ENCODE peak calls at places on chromosomes 1 and 21, in four cellular contexts. A, R, E and N are unnamed samples.

GRCh38 chr1:145849356-145850165 is 4.1 kb downstream of the NUDT17 start:
- DNase-seq in A (peak), E (no peak), R (peak), N (no peak)

GRCh38 chr1:11784993-11785769 is 20.6 kb downstream of the MTHFR start:
- DNase-seq in E (no peak), A (peak), R (peak), N (peak)

GRCh38 chr21:36419996-36420395 is 34.8 kb downstream of the CHAF1B start:
- DNase-seq in R (peak), E (no peak), A (peak), N (peak)

GRCh38 chr1:89743788-89744187 is 77.0 kb upstream of the LRRC8D start:
- DNase-seq in A (no peak), E (no peak), R (no peak), N (no peak)

GRCh38 chr1:82944192-82944591 is 1054.7 kb downstream of the TTLL7 start:
- DNase-seq in A (no peak), E (no peak), R (no peak), N (no peak)

GRCh38 chr1:228794810-228795209 is 59.5 kb downstream of the RHOU start:
- DNase-seq in A (no peak), E (peak), R (no peak), N (no peak)

GRCh38 chr1:228889289-228889688 is 154.0 kb downstream of the RHOU start:
- DNase-seq in A (no peak), R (no peak), E (no peak), N (no peak)

GRCh38 chr1:192439373-192440025 is 122.7 kb downstream of the RGS21 start:
- DNase-seq in R (no peak), A (no peak), E (no peak), N (no peak)

GRCh38 chr1:26602378-26602959 is 72.9 kb downstream of the RPS6KA1 start:
- DNase-seq in A (no peak), R (peak), E (no peak), N (peak)

GRCh38 chr21:26528882-26529281 is 44.2 kb downstream of the CYYR1 start:
- DNase-seq in A (no peak), R (no peak), E (no peak), N (no peak)

GRCh38 chr1:165352442-165353293 is 3.8 kb downstream of the LMX1A start:
- DNase-seq in R (no peak), E (no peak), A (peak), N (no peak)

GRCh38 chr1:82177190-82177589 is 376.5 kb downstream of the ADGRL2 start:
- DNase-seq in E (no peak), A (no peak), R (no peak), N (no peak)

GRCh38 chr1:212328248-212328647 is 43.0 kb downstream of the PPP2R5A start:
- DNase-seq in E (no peak), A (no peak), R (no peak), N (no peak)

GRCh38 chr1:150626150-150626549 is 3.3 kb downstream of the ENSA start:
- DNase-seq in A (no peak), E (no peak), R (no peak), N (no peak)

GRCh38 chr21:38126677-38127271 is 130.0 kb upstream of the KCNJ15 start:
- DNase-seq in A (peak), E (no peak), R (peak), N (peak)

GRCh38 chr1:3944621-3944914 is 44.5 kb upstream of the C1orf174 start:
- DNase-seq in E (no peak), A (no peak), R (no peak), N (no peak)

GRCh38 chr1:63937623-63938022 is 163.8 kb downstream of the ROR1 start:
- DNase-seq in E (no peak), A (no peak), R (no peak), N (no peak)

GRCh38 chr1:97094257-97094972 is 372.8 kb downstream of the PTBP2 start:
- DNase-seq in E (no peak), R (no peak), A (no peak), N (no peak)

GRCh38 chr21:38439336-38439900 is 58.9 kb downstream of the ERG start:
- DNase-seq in E (no peak), R (no peak), A (no peak), N (no peak)

GRCh38 chr1:47926461-47926999 is 70.7 kb downstream of the TRABD2B start:
- DNase-seq in A (no peak), R (no peak), E (no peak), N (no peak)

GRCh38 chr1:118986291-118986838 is 1.8 kb downstream of the TBX15 start:
- DNase-seq in R (peak), A (no peak), E (no peak), N (no peak)

GRCh38 chr1:93446837-93447451 is 974 bp upstream of the FNBP1L start:
- DNase-seq in E (no peak), A (no peak), R (peak), N (no peak)

GRCh38 chr1:43441894-43442632 is 11.7 kb downstream of the HYI start:
- DNase-seq in E (no peak), R (no peak), A (no peak), N (no peak)

GRCh38 chr1:177753655-177754054 is 216.2 kb downstream of the SEC16B start:
- DNase-seq in E (no peak), R (no peak), A (no peak), N (no peak)

GRCh38 chr1:154403300-154403943 is 1.7 kb upstream of the IL6R start:
- DNase-seq in R (no peak), A (no peak), E (no peak), N (no peak)

GRCh38 chr21:33432496-33432895 is 29.3 kb downstream of the IFNGR2 start:
- DNase-seq in R (no peak), A (no peak), E (peak), N (no peak)

GRCh38 chr1:208201241-208201640 is 42.9 kb downstream of the PLXNA2 start:
- DNase-seq in E (no peak), R (peak), A (no peak), N (no peak)

GRCh38 chr1:107936498-107937481 is 28.2 kb downstream of the VAV3 start:
- DNase-seq in R (no peak), E (no peak), A (peak), N (peak)

GRCh38 chr1:66940968-66941367 is 16.2 kb downstream of the MIER1 start:
- DNase-seq in E (no peak), R (no peak), A (no peak), N (no peak)
- TF ChIP-seq EGR1 in E (no peak), R (no peak), A (no peak), N (no peak)

DNA sequence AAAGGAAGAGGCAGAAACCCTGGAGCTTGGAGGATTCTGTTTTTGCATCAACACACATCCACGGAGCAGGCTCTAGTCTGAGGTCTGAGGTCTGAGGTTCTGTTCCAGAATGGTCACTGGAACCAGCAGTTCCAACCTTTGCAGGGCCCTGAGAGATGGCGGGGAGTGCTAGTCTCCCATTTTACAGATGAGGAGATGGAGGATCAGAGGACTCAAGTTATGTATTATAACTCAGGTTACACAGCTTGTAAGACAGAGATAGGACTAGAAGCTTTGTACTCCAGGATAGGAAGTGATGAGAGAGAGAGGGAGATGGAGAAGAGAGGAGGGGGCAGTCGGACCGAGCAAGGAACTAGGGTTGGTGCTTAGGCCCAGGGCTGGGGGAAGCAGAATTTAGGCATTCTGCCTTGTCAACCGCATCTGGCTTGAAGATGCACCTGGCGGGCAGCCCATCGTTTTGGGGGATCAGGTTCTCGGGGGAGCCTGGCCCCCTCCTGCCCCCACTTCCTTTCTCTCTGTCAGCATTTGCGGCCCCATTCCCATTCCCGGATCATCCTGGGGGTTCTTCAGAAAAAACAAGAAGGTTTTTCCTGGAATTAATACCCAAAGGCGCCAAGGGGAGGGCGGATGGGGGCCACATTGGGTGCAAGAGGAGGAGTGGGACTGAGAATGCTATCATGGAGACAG is 5.6 kb downstream of the PEAR1 start:
- DNase-seq in A (no peak), R (no peak), E (no peak), N (no peak)
- H3K4me3 ChIP-seq in A (no peak), R (no peak), E (no peak), N (no peak)

GRCh38 chr1:15139654-15140350 is 13.7 kb upstream of the TMEM51 start:
- DNase-seq in A (peak), E (no peak), R (peak), N (peak)

GRCh38 chr1:15137807-15138206 is 15.7 kb upstream of the TMEM51 start:
- DNase-seq in R (no peak), A (no peak), E (no peak), N (no peak)

GRCh38 chr1:15145327-15145726 is 8.2 kb upstream of the TMEM51 start:
- DNase-seq in E (no peak), R (no peak), A (no peak), N (no peak)

GRCh38 chr1:15146142-15146541 is 7.4 kb upstream of the TMEM51 start:
- DNase-seq in R (no peak), A (no peak), E (no peak), N (no peak)

DNA sequence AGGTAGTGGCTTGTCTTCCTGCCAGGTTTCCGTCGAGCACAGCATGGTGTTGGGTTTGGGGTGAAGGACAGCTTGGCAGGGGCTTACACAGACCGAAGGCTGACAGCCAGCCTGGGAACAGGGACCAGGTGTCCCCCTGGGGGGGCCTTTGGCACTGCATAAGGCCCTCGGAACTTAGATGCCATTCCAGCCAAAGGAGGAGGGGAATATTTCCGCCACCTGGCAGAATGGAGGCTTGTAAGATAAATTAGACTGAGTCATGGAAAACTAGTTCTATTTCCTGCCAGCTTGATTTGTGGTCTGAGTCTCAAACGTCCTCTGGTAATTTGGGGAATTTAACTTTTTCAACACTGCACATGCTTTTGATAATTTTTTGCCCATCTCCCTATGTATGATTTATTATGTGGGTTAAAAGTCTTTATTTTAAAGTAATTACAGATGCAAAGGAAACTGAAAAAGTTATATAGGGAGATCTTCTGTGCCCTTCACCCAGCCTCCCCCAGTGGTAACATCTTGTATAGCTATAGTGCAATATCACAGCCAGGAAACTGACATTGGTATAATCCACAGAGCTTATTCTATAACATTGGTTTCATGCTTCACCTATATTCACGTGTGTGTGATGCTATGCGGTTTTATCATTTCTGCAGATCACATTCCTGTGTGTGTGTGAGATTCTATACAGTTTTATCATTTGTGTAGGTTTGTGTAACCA is 11.5 kb upstream of the TMEM51 start:
- DNase-seq in E (no peak), R (no peak), A (no peak), N (no peak)
- TF ChIP-seq EGR1 in E (no peak), R (no peak), A (no peak), N (no peak)

GRCh38 chr1:203287896-203288295 is 17.4 kb upstream of the BTG2 start:
- DNase-seq in E (no peak), A (no peak), R (no peak), N (no peak)

GRCh38 chr1:203288351-203288894 is 16.9 kb upstream of the BTG2 start:
- DNase-seq in A (no peak), E (no peak), R (no peak), N (no peak)

GRCh38 chr1:203289982-203290260 is 15.4 kb upstream of the BTG2 start:
- DNase-seq in A (no peak), R (no peak), E (no peak), N (no peak)

GRCh38 chr1:203290261-203291089 is 14.8 kb upstream of the BTG2 start:
- DNase-seq in A (peak), E (no peak), R (peak), N (no peak)

GRCh38 chr1:203289281-203289981 is 15.9 kb upstream of the BTG2 start:
- DNase-seq in E (peak), R (peak), A (no peak), N (no peak)
- H3K4me3 ChIP-seq in E (peak), R (no peak), A (no peak), N (no peak)

GRCh38 chr1:240888039-240888786 is 276.3 kb upstream of the GREM2 start:
- DNase-seq in R (peak), E (no peak), A (peak), N (peak)
- TF ChIP-seq EGR1 in R (no peak), E (no peak), A (no peak), N (no peak)

GRCh38 chr1:23614128-23614660 is 54.9 kb upstream of the ID3 start:
- DNase-seq in A (no peak), R (no peak), E (no peak), N (no peak)

GRCh38 chr1:23615423-23615822 is 56.1 kb upstream of the ID3 start:
- DNase-seq in R (no peak), E (no peak), A (no peak), N (no peak)

GRCh38 chr1:23615852-23616251 is 56.6 kb upstream of the ID3 start:
- DNase-seq in E (no peak), A (no peak), R (no peak), N (no peak)

GRCh38 chr1:23611601-23612327 is 52.5 kb upstream of the ID3 start:
- DNase-seq in E (no peak), A (no peak), R (no peak), N (no peak)

DNA sequence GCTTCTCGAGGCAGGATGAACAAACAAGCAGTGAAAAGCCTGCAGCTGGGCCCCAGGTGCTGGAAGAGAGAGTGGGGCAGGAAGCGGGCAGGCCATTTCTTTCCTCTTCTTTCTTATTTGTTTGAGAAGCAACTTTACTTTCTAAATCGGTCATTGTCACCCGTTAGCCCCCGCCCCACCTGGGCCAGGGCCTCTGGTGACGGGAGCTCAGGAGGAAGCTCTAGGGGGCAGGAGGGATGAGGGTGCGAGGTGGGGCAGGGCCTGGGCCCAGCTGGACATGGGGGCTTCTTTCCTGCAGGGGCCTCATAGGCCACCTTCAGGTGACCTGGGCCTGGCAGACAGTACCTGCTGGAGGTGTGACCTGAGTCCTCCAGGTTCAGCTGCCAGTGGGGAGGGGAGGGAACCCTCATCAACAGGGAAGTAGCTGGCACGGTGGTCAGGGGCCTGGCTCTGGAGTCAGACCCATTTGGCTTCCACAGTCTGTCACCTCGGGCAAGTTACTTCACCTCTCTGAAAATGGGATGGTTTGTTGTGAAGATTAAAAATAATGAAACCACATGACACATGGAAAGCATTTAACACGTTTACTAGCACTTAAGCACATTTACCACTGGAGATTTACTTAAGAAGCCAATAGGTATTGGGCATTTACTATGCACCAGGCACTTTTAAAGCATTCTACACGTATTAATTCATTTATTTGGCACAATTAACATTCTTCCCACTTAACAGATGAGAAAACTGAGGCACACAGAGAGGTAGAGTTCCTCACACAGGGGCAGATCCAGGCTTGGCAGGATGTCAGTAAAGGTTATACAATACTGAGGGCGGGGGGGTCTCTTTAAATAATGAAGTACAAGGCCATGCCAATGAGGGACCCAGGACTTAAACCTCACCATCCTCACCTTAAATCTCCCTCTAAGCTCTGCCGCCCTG is 54.2 kb upstream of the ID3 start:
- DNase-seq in A (no peak), E (no peak), R (no peak), N (no peak)
- H3K4me3 ChIP-seq in A (no peak), E (no peak), R (no peak), N (no peak)